ENCODE peak calls at places on chromosomes 12 and 14, in seven cellular contexts. L is hepatic stellate cell; Q is stimulated activated CD4-positive, alpha-beta T cell treated with anti-CD3 and anti-CD28 coated beads, Interleukin-4, amount 100 ng/mL, for 24 hours; O is H54; Z is activated CD4-positive, alpha-beta T cell treated with anti-CD3 and anti-CD28 coated beads, Interleukin-2, amount 50 U/mL, for 48 hours; V is neuronal stem cell; W is choroid plexus epithelial cell. P is an unnamed sample.

GRCh38 chr12:96194901-96195844 is 998 bp downstream of the ELK3 start:
- DNase-seq in V (no peak), W (peak; percentile 88), Z (peak; percentile 76), O (peak; percentile 68), Q (peak; percentile 85), L (peak; percentile 76), P (peak; percentile 79)

GRCh38 chr12:21774358-21775129 is at the start of gene KCNJ8:
- DNase-seq in W (peak; percentile 44), Z (no peak), O (no peak), L (peak; percentile 38), Q (no peak), V (peak; percentile 73), P (no peak)

GRCh38 chr14:79186523-79186922 is 1016.4 kb downstream of the NRXN3 start:
- DNase-seq in Z (no peak), O (no peak), L (peak; percentile 31), W (peak; percentile 45), V (no peak), Q (no peak), P (no peak)

GRCh38 chr14:94392510-94392935 is 4.1 kb upstream of the SERPINA1 start:
- DNase-seq in O (no peak), Q (peak; percentile 27), W (peak; percentile 80), Z (peak; percentile 28), L (no peak), V (no peak), P (peak; percentile 46)

GRCh38 chr12:12466157-12466556 is 96.5 kb downstream of the DUSP16 start:
- DNase-seq in O (no peak), L (no peak), V (no peak), Q (peak; percentile 53), Z (peak; percentile 62), W (no peak), P (peak; percentile 53)

GRCh38 chr14:22315336-22315735 is 273.7 kb downstream of the DAD1 start:
- DNase-seq in Z (no peak), W (no peak), L (no peak), V (no peak), O (no peak), Q (no peak), P (no peak)

GRCh38 chr14:89926709-89927108 is 27.8 kb downstream of the EFCAB11 start:
- DNase-seq in Z (no peak), Q (no peak), W (peak; percentile 82), V (no peak), O (no peak), L (peak; percentile 42), P (no peak)

GRCh38 chr12:122116707-122117535 is 38.4 kb downstream of the MLXIP start:
- DNase-seq in W (no peak), V (no peak), L (no peak), Q (no peak), O (no peak), Z (no peak), P (no peak)

GRCh38 chr12:65649126-65649525 is 175.2 kb upstream of the HMGA2 start:
- DNase-seq in W (peak; percentile 99), Z (no peak), O (peak; percentile 48), L (peak; percentile 55), Q (no peak), V (no peak), P (no peak)

GRCh38 chr12:15732341-15733061 is 56.7 kb downstream of the EPS8 start:
- DNase-seq in L (no peak), O (no peak), W (peak; percentile 43), V (no peak), Z (no peak), Q (no peak), P (no peak)

GRCh38 chr14:92549853-92550244 is 36.3 kb downstream of the RIN3 start:
- DNase-seq in L (no peak), V (no peak), W (no peak), O (no peak), Z (no peak), Q (no peak), P (no peak)

GRCh38 chr12:67750528-67751183 is 102.1 kb downstream of the DYRK2 start:
- DNase-seq in V (no peak), Z (no peak), Q (no peak), O (no peak), W (no peak), L (no peak), P (no peak)

GRCh38 chr14:51308872-51309271 is 68.8 kb downstream of the TMX1 start:
- DNase-seq in V (no peak), O (no peak), L (no peak), Q (no peak), W (no peak), Z (no peak), P (no peak)

GRCh38 chr14:83470959-83471358 is 1937.3 kb upstream of the SEL1L start:
- DNase-seq in Q (no peak), Z (no peak), W (no peak), O (no peak), L (no peak), V (no peak), P (no peak)

GRCh38 chr12:122861586-122861970 is 26.3 kb downstream of the HIP1R start:
- DNase-seq in Z (no peak), V (no peak), L (no peak), W (no peak), Q (no peak), O (no peak), P (no peak)

GRCh38 chr12:2494490-2495192 is 300.1 kb upstream of the FKBP4 start:
- DNase-seq in L (no peak), Z (no peak), V (no peak), O (no peak), W (peak; percentile 38), Q (no peak), P (no peak)

GRCh38 chr12:2801044-2801783 is 6.4 kb downstream of the FKBP4 start:
- DNase-seq in Z (no peak), V (no peak), L (no peak), O (no peak), W (no peak), Q (no peak), P (no peak)

GRCh38 chr12:75161495-75161894 is 48.1 kb downstream of the KCNC2 start:
- DNase-seq in Q (no peak), Z (no peak), W (no peak), V (no peak), L (no peak), O (no peak), P (no peak)

GRCh38 chr12:88472248-88472647 is 108.0 kb downstream of the KITLG start:
- DNase-seq in Z (no peak), O (no peak), W (peak; percentile 45), V (no peak), L (no peak), Q (no peak), P (no peak)

GRCh38 chr14:105343194-105343593 is 28.6 kb downstream of the PACS2 start:
- DNase-seq in Q (no peak), L (no peak), Z (no peak), W (no peak), O (no peak), V (no peak), P (no peak)

GRCh38 chr12:82527165-82527780 is 159.4 kb upstream of the TMTC2 start:
- DNase-seq in W (peak; percentile 90), V (peak; percentile 55), L (peak; percentile 7), Q (peak; percentile 19), Z (peak; percentile 11), O (peak; percentile 3), P (peak; percentile 33)

GRCh38 chr14:77559381-77559780 is 57.1 kb downstream of the SPTLC2 start:
- DNase-seq in W (no peak), Z (no peak), L (no peak), Q (no peak), V (no peak), O (no peak), P (no peak)

GRCh38 chr14:96194262-96194656 is 10.4 kb upstream of the BDKRB2 start:
- DNase-seq in Z (no peak), Q (no peak), W (no peak), L (no peak), V (no peak), O (no peak), P (no peak)

GRCh38 chr14:90720832-90721231 is 95.4 kb downstream of the TTC7B start:
- DNase-seq in W (no peak), L (no peak), V (no peak), Q (no peak), Z (no peak), O (no peak), P (no peak)

GRCh38 chr14:90132821-90133570 is 71.2 kb downstream of the KCNK13 start:
- DNase-seq in Q (no peak), Z (no peak), V (no peak), L (no peak), O (no peak), W (peak; percentile 20), P (no peak)

GRCh38 chr14:94767321-94767878 is 2.5 kb downstream of the GSC start:
- DNase-seq in Z (no peak), V (no peak), L (no peak), Q (no peak), W (no peak), O (no peak), P (no peak)

GRCh38 chr14:61517861-61518802 is 177.2 kb upstream of the HIF1A start:
- DNase-seq in Z (no peak), W (no peak), L (no peak), O (no peak), Q (no peak), V (no peak), P (no peak)

GRCh38 chr12:6957151-6957701 is 6.1 kb downstream of the PTPN6 start:
- DNase-seq in Z (peak; percentile 43), L (no peak), V (no peak), W (no peak), O (no peak), Q (no peak), P (peak; percentile 61)

GRCh38 chr12:774051-774614 is 21.8 kb downstream of the WNK1 start:
- DNase-seq in Z (no peak), L (no peak), Q (no peak), W (peak; percentile 23), V (no peak), O (no peak), P (no peak)

GRCh38 chr12:53391667-53392244 is 11.8 kb downstream of the SP1 start:
- DNase-seq in W (no peak), Q (no peak), Z (no peak), O (no peak), V (no peak), L (no peak), P (no peak)

GRCh38 chr12:24902521-24903304 is 46.2 kb downstream of the BCAT1 start:
- DNase-seq in Z (peak; percentile 42), Q (peak; percentile 15), V (no peak), L (peak; percentile 28), W (peak; percentile 37), O (no peak), P (peak; percentile 70)

GRCh38 chr14:77158175-77158908 is 16.8 kb upstream of the ZDHHC22 start:
- DNase-seq in Z (no peak), W (peak; percentile 57), L (peak; percentile 74), O (no peak), V (peak; percentile 59), Q (no peak), P (no peak)